ENCODE peak calls at places on chromosomes 13 and 19, in four cellular contexts. Q is upper lobe of right lung, B is retinal pigment epithelial cell, N is NB4. O is an unnamed sample.
A peak's percentile ranks its signal among the peaks of the same experiment; 100 is the strongest.

GRCh38 chr13:28545583-28546333 is 50.8 kb upstream of the FLT1 start:
- DNase-seq in Q (no peak), N (no peak), B (no peak), O (no peak)

GRCh38 chr13:65063753-65064152 is 2166.4 kb downstream of the PCDH9 start:
- DNase-seq in Q (no peak), N (no peak), B (peak; percentile 40), O (no peak)

GRCh38 chr19:38320969-38321339 is 1.3 kb downstream of the KCNK6 start:
- DNase-seq in B (no peak), Q (no peak), N (no peak), O (no peak)

GRCh38 chr13:99374994-99375805 is 68.0 kb upstream of the GPR183 start:
- DNase-seq in Q (no peak), B (no peak), N (peak; percentile 62), O (no peak)

GRCh38 chr13:85363504-85363903 is 435.7 kb downstream of the SLITRK6 start:
- DNase-seq in N (no peak), Q (no peak), B (no peak), O (no peak)

GRCh38 chr19:29520390-29520789 is 5.4 kb upstream of the VSTM2B start:
- DNase-seq in B (no peak), N (no peak), Q (peak; percentile 40), O (no peak)

GRCh38 chr13:113646921-113647340 is 11.1 kb downstream of the ATP4B start:
- DNase-seq in B (no peak), N (no peak), Q (peak; percentile 59), O (no peak)

GRCh38 chr13:102555914-102556553 is 40.8 kb upstream of the TPP2 start:
- DNase-seq in Q (no peak), N (peak; percentile 59), B (no peak), O (no peak)

GRCh38 chr13:77377016-77377415 is 50.1 kb upstream of the MYCBP2 start:
- DNase-seq in N (peak; percentile 40), Q (no peak), B (no peak), O (no peak)

DNA sequence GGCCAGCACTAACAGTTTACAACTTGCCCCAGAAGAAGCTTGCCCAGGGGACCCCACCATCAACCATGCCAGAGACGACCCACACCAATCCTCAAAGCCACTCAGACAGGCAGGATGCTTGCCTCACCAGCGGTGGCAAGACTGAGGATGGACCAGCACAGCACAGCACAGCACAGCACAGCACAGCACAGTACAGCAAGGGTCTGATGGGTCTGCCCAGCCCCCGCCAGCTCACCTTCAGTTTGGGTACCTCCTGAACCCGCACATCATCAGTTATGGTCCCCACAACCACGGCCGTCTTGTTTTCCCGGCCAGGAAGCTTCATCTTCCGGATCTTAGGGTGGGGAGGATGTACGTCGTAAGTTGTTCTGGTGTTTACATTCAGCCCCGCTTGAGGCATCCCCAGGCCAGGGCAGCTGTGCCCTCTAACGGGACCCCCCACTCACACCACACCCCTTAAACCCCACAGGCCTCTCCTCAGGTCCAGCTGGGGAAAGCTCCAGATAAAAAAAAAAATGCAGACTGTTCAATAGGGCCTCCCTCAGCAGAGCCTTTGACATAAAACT is 1.7 kb upstream of the FAM83E start:
- DNase-seq in N (no peak), B (no peak), Q (no peak), O (no peak)
- H3K4me3 ChIP-seq in N (peak overlapping the region; percentile 68), B (peak overlapping the region; percentile 100), Q (peak overlapping the region; percentile 90), O (no peak overlapping the region)

DNA sequence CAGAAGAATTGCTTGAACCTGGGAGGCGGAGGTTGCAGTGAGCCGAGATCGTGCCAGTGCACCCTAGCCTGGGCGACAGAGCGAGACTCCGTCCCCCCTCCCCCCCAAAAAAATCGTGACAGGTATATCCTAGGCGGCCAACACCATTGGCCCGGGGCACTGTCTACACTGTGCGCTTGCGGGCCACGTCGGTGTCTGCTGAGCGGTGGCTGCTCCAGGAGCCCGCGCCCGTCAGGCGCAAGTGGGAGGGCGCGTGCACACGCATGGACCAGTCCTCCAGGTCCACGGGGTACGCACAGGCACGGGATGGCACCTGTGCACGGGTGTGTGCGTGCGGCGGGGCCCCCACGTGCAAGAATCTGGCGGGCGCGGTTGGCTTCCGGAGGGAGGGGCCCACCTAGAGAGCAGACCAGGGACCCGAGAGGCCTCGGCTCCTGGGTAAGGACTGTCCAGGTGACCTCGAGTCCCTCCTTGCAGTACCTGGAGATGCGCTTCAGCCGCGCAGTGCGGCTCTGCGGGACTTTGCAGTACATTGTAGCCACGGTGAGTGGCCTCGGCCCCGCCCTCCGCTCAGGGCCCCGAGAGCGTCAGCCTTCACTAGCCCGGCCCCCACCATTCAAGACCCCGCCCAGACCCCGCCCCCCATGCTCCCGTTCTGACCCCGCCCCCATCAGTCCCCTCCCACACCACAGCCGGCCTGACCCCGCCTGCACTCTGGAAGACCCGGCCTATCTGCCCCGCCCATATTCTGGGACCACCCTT is 2.1 kb downstream of the SLC5A5 start:
- DNase-seq in Q (peak; percentile 77), B (no peak), N (peak; percentile 39), O (peak; percentile 45)
- H3K4me3 ChIP-seq in Q (peak overlapping the region; percentile 21), B (peak overlapping the region; percentile 14), N (no peak overlapping the region), O (peak overlapping the region; percentile 56)

GRCh38 chr13:91882918-91883317 is 484.5 kb downstream of the GPC5 start:
- DNase-seq in Q (no peak), N (no peak), B (no peak), O (no peak)
- H3K4me3 ChIP-seq in Q (no peak overlapping the region), N (no peak overlapping the region), B (no peak overlapping the region), O (no peak overlapping the region)

DNA sequence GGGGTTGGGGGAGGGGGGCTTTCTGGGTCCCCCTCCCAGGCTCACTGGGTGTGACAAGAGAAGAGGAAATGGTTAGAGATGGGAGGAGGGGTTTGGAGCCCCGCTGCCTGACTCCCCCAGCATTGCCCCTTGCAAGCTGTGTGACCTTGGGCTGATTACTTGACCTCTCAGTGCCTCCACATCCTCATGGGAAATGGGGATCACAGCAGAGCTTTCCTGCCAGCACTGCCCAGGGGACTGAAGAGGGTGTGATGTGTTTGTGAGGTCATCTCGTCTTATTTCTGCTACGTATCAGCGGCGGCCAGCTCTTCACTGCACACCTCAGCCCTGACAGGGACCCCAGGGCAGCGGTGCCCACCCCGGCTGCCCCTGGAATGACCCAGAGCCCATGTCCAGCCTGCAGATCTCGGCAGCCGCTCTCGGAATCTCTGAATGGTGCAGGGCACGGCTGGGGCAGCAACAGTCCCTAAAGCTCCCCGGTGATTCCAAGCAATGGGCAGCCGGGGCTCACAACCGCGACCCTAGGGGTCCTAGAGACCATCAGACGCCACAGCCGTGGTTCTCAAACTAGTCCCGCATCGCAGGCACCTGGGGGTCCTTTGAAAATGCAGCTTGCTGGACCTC is 8.4 kb downstream of the PNMA8B start:
- DNase-seq in N (no peak), Q (no peak), B (no peak), O (no peak)
- H3K4me3 ChIP-seq in N (no peak overlapping the region), Q (peak overlapping the region; percentile 29), B (peak overlapping the region; percentile 45), O (no peak overlapping the region)

GRCh38 chr19:49117677-49118564 is 1.0 kb downstream of the C19orf73 start:
- DNase-seq in B (no peak), Q (no peak), N (no peak), O (no peak)
- H3K4me3 ChIP-seq in B (peak overlapping the region; percentile 69), Q (peak overlapping the region; percentile 71), N (peak overlapping the region; percentile 57), O (peak overlapping the region; percentile 71)

GRCh38 chr19:15911599-15912237 is 13.8 kb upstream of the CYP4F2 start:
- DNase-seq in Q (no peak), B (no peak), N (no peak), O (no peak)

GRCh38 chr19:15913384-15913783 is 15.5 kb upstream of the CYP4F2 start:
- DNase-seq in B (no peak), Q (no peak), N (no peak), O (no peak)

GRCh38 chr19:15919243-15919642 is 15.1 kb downstream of the CYP4F11 start:
- DNase-seq in Q (no peak), B (no peak), N (no peak), O (no peak)

GRCh38 chr19:15915109-15915508 is 17.2 kb upstream of the CYP4F2 start:
- DNase-seq in N (no peak), B (no peak), Q (no peak), O (no peak)

GRCh38 chr19:15913830-15914229 is 16.0 kb upstream of the CYP4F2 start:
- DNase-seq in N (no peak), B (no peak), Q (no peak), O (no peak)
- H3K4me3 ChIP-seq in N (no peak overlapping the region), B (no peak overlapping the region), Q (no peak overlapping the region), O (no peak overlapping the region)

GRCh38 chr13:36343766-36344165 is 2.4 kb downstream of the SPART start:
- DNase-seq in B (no peak), N (peak; percentile 32), Q (no peak), O (no peak)

GRCh38 chr13:36344886-36345437 is 1.2 kb downstream of the SPART start:
- DNase-seq in Q (no peak), B (no peak), N (peak; percentile 67), O (peak; percentile 1)

GRCh38 chr13:36346222-36347083 is at the start of gene SPART:
- DNase-seq in N (peak; percentile 96), B (peak; percentile 56), Q (peak; percentile 95), O (peak; percentile 67)

GRCh38 chr13:36345438-36346221 is 564 bp downstream of the SPART start:
- DNase-seq in Q (peak; percentile 69), B (peak; percentile 78), N (peak; percentile 90), O (peak; percentile 38)

GRCh38 chr13:36344173-36344572 is 2.0 kb downstream of the SPART start:
- DNase-seq in B (no peak), Q (no peak), N (peak; percentile 82), O (no peak)
- H3K4me3 ChIP-seq in B (peak overlapping the region; percentile 84), Q (peak overlapping the region; percentile 86), N (peak overlapping the region; percentile 93), O (no peak overlapping the region)